ENCODE peak calls at places on chromosomes 12 and 14, in nine cellular contexts. One of them, this sample, is unnamed.

GRCh38 chr12:1540690-1541089 is 53.7 kb downstream of the FBXL14 start:
- DNase-seq in activated effector memory CD4-positive, alpha-beta T cell treated with Interleukin-2 at 50 U/mL for 16 hours: no peak
- DNase-seq in A549: no peak
- DNase-seq in astrocyte: peak
- DNase-seq in bronchial epithelial cell: peak
- DNase-seq in Ammon's horn: no peak
- DNase-seq in Peyer's patch: no peak
- DNase-seq in neuronal stem cell: no peak
- DNase-seq in stimulated activated CD8-positive, alpha-beta memory T cell treated with anti-CD3 and anti-CD28 coated beads, Interleukin-7, amount 100 ng/mL, for 24 hours: no peak
- DNase-seq in this sample: peak

GRCh38 chr12:102478416-102479098 is 1.8 kb downstream of the IGF1 start:
- DNase-seq in activated effector memory CD4-positive, alpha-beta T cell treated with Interleukin-2 at 50 U/mL for 16 hours: no peak
- DNase-seq in A549: no peak
- DNase-seq in astrocyte: peak
- DNase-seq in bronchial epithelial cell: peak
- DNase-seq in Ammon's horn: no peak
- DNase-seq in Peyer's patch: peak
- DNase-seq in neuronal stem cell: peak
- DNase-seq in stimulated activated CD8-positive, alpha-beta memory T cell treated with anti-CD3 and anti-CD28 coated beads, Interleukin-7, amount 100 ng/mL, for 24 hours: no peak
- DNase-seq in this sample: no peak

GRCh38 chr12:68617160-68617926 is 6.6 kb downstream of the RAP1B start:
- DNase-seq in activated effector memory CD4-positive, alpha-beta T cell treated with Interleukin-2 at 50 U/mL for 16 hours: no peak
- DNase-seq in A549: no peak
- DNase-seq in astrocyte: peak
- DNase-seq in bronchial epithelial cell: peak
- DNase-seq in Ammon's horn: no peak
- DNase-seq in Peyer's patch: no peak
- DNase-seq in neuronal stem cell: no peak
- DNase-seq in stimulated activated CD8-positive, alpha-beta memory T cell treated with anti-CD3 and anti-CD28 coated beads, Interleukin-7, amount 100 ng/mL, for 24 hours: no peak
- DNase-seq in this sample: no peak

GRCh38 chr14:29348504-29348903 is 579.1 kb downstream of the PRKD1 start:
- DNase-seq in activated effector memory CD4-positive, alpha-beta T cell treated with Interleukin-2 at 50 U/mL for 16 hours: no peak
- DNase-seq in A549: no peak
- DNase-seq in astrocyte: peak
- DNase-seq in bronchial epithelial cell: peak
- DNase-seq in Ammon's horn: no peak
- DNase-seq in Peyer's patch: no peak
- DNase-seq in neuronal stem cell: no peak
- DNase-seq in stimulated activated CD8-positive, alpha-beta memory T cell treated with anti-CD3 and anti-CD28 coated beads, Interleukin-7, amount 100 ng/mL, for 24 hours: no peak
- DNase-seq in this sample: no peak

GRCh38 chr12:11981174-11981733 is 89.5 kb upstream of the BCL2L14 start:
- DNase-seq in activated effector memory CD4-positive, alpha-beta T cell treated with Interleukin-2 at 50 U/mL for 16 hours: peak
- DNase-seq in A549: no peak
- DNase-seq in astrocyte: peak
- DNase-seq in bronchial epithelial cell: peak
- DNase-seq in Ammon's horn: no peak
- DNase-seq in Peyer's patch: no peak
- DNase-seq in neuronal stem cell: no peak
- DNase-seq in stimulated activated CD8-positive, alpha-beta memory T cell treated with anti-CD3 and anti-CD28 coated beads, Interleukin-7, amount 100 ng/mL, for 24 hours: no peak
- DNase-seq in this sample: no peak

GRCh38 chr12:28178775-28179174 is 11.5 kb upstream of the CCDC91 start:
- DNase-seq in activated effector memory CD4-positive, alpha-beta T cell treated with Interleukin-2 at 50 U/mL for 16 hours: no peak
- DNase-seq in A549: no peak
- DNase-seq in astrocyte: no peak
- DNase-seq in bronchial epithelial cell: no peak
- DNase-seq in Ammon's horn: no peak
- DNase-seq in Peyer's patch: no peak
- DNase-seq in neuronal stem cell: no peak
- DNase-seq in stimulated activated CD8-positive, alpha-beta memory T cell treated with anti-CD3 and anti-CD28 coated beads, Interleukin-7, amount 100 ng/mL, for 24 hours: no peak
- DNase-seq in this sample: no peak

GRCh38 chr12:65536876-65537661 is 258.6 kb downstream of the MSRB3 start:
- DNase-seq in activated effector memory CD4-positive, alpha-beta T cell treated with Interleukin-2 at 50 U/mL for 16 hours: no peak
- DNase-seq in A549: peak
- DNase-seq in astrocyte: peak
- DNase-seq in bronchial epithelial cell: peak
- DNase-seq in Ammon's horn: no peak
- DNase-seq in Peyer's patch: no peak
- DNase-seq in neuronal stem cell: no peak
- DNase-seq in stimulated activated CD8-positive, alpha-beta memory T cell treated with anti-CD3 and anti-CD28 coated beads, Interleukin-7, amount 100 ng/mL, for 24 hours: no peak
- DNase-seq in this sample: peak

GRCh38 chr12:88420460-88420859 is 159.8 kb downstream of the KITLG start:
- DNase-seq in activated effector memory CD4-positive, alpha-beta T cell treated with Interleukin-2 at 50 U/mL for 16 hours: no peak
- DNase-seq in A549: peak
- DNase-seq in astrocyte: peak
- DNase-seq in bronchial epithelial cell: peak
- DNase-seq in Ammon's horn: peak
- DNase-seq in Peyer's patch: no peak
- DNase-seq in neuronal stem cell: no peak
- DNase-seq in stimulated activated CD8-positive, alpha-beta memory T cell treated with anti-CD3 and anti-CD28 coated beads, Interleukin-7, amount 100 ng/mL, for 24 hours: no peak
- DNase-seq in this sample: no peak

GRCh38 chr12:119068129-119068856 is 87.0 kb downstream of the SRRM4 start:
- DNase-seq in activated effector memory CD4-positive, alpha-beta T cell treated with Interleukin-2 at 50 U/mL for 16 hours: no peak
- DNase-seq in A549: no peak
- DNase-seq in astrocyte: no peak
- DNase-seq in bronchial epithelial cell: no peak
- DNase-seq in Ammon's horn: no peak
- DNase-seq in Peyer's patch: no peak
- DNase-seq in neuronal stem cell: no peak
- DNase-seq in stimulated activated CD8-positive, alpha-beta memory T cell treated with anti-CD3 and anti-CD28 coated beads, Interleukin-7, amount 100 ng/mL, for 24 hours: no peak
- DNase-seq in this sample: no peak

This sample was measured in Calu3.